ENCODE peak calls at places on chromosomes 5 and 9, in five cellular contexts. D is EH, G is brain microvascular endothelial cell, A is T-helper 1 cell, L is HCT116. V is an unnamed sample.

GRCh38 chr5:157063776-157064430 is 5.0 kb upstream of the HAVCR1 start:
- DNase-seq in D (no peak), A (no peak), G (no peak), L (no peak), V (no peak)

GRCh38 chr9:130446111-130446861 is 1.5 kb downstream of the ASS1 start:
- DNase-seq in A (no peak), L (no peak), D (peak), G (peak), V (peak)

GRCh38 chr9:98430535-98430934 is 175.1 kb upstream of the TBC1D2 start:
- DNase-seq in D (peak), G (no peak), L (no peak), A (no peak), V (peak)

GRCh38 chr5:64301566-64301965 is 135.9 kb downstream of the RNF180 start:
- DNase-seq in L (no peak), G (peak), A (no peak), D (peak), V (no peak)

GRCh38 chr5:149575131-149575530 is 6.2 kb upstream of the ARHGEF37 start:
- DNase-seq in L (no peak), G (no peak), A (no peak), D (no peak), V (no peak)

GRCh38 chr5:54616031-54616430 is 98.5 kb downstream of the SNX18 start:
- DNase-seq in G (no peak), L (no peak), D (peak), A (no peak), V (no peak)

GRCh38 chr9:133347515-133347984 is 381 bp downstream of the MED22 start:
- DNase-seq in D (peak), A (no peak), L (no peak), G (no peak), V (no peak)

GRCh38 chr5:133290669-133291235 is 238.9 kb downstream of the HSPA4 start:
- DNase-seq in L (no peak), D (no peak), G (no peak), A (no peak), V (no peak)

GRCh38 chr5:81854915-81855314 is 104.0 kb upstream of the SSBP2 start:
- DNase-seq in D (no peak), G (no peak), A (no peak), L (no peak), V (peak)

GRCh38 chr9:125617087-125617486 is 89.9 kb downstream of the MAPKAP1 start:
- DNase-seq in G (no peak), L (no peak), A (no peak), D (no peak), V (no peak)

GRCh38 chr9:114884787-114885452 is 45.5 kb downstream of the TNFSF8 start:
- DNase-seq in G (no peak), A (no peak), D (no peak), L (no peak), V (no peak)

GRCh38 chr9:131348631-131349521 is 45.0 kb upstream of the PRRC2B start:
- DNase-seq in D (no peak), L (no peak), A (no peak), G (no peak), V (peak)

GRCh38 chr5:122258840-122259239 is 53.2 kb upstream of the SNCAIP start:
- DNase-seq in D (no peak), L (no peak), A (no peak), G (no peak), V (no peak)

GRCh38 chr5:171342362-171343111 is 33.5 kb downstream of the TLX3 start:
- DNase-seq in A (no peak), D (peak), L (peak), G (peak), V (peak)

GRCh38 chr5:110872963-110873362 is 134.2 kb downstream of the SLC25A46 start:
- DNase-seq in D (no peak), A (no peak), G (no peak), L (no peak), V (no peak)

GRCh38 chr5:20105915-20106314 is 117.9 kb upstream of the CDH18 start:
- DNase-seq in G (no peak), A (no peak), D (no peak), L (no peak), V (peak)

GRCh38 chr5:58505502-58505901 is 14.3 kb downstream of the GAPT start:
- DNase-seq in L (no peak), A (no peak), D (no peak), G (no peak), V (no peak)

V was measured in G401.